ENCODE peak calls at places on chromosome 19, in eight cellular contexts. M, C, J, D, Y, I, G and U are unnamed samples.
A peak's percentile ranks its signal among the peaks of the same experiment; 100 is the strongest.

GRCh38 chr19:38335949-38336637 is 463 bp downstream of the CATSPERG start:
- DNase-seq in G (peak; percentile 44), D (peak; percentile 60), J (peak; percentile 89), I (peak; percentile 78), M (peak; percentile 98), Y (peak; percentile 100), C (peak; percentile 91), U (peak; percentile 97)

GRCh38 chr19:42277821-42278809 is 9.1 kb downstream of the CIC start:
- DNase-seq in M (no peak), G (no peak), C (no peak), D (no peak), I (no peak), J (no peak), Y (no peak), U (peak; percentile 78)

GRCh38 chr19:5343848-5344247 is 3.2 kb upstream of the PTPRS start:
- DNase-seq in D (no peak), C (no peak), I (no peak), Y (no peak), J (no peak), G (no peak), M (no peak), U (no peak)

GRCh38 chr19:10270180-10270615 is 722 bp upstream of the ICAM1 start:
- DNase-seq in J (no peak), G (no peak), M (peak; percentile 93), I (peak; percentile 58), Y (no peak), D (no peak), C (peak; percentile 35), U (peak; percentile 93)

GRCh38 chr19:3100747-3101730 is 6.9 kb downstream of the GNA11 start:
- DNase-seq in C (no peak), Y (no peak), D (no peak), I (no peak), J (no peak), M (no peak), G (no peak), U (no peak)

GRCh38 chr19:37304190-37304883 is 66.6 kb upstream of the ZNF527 start:
- DNase-seq in M (no peak), Y (peak; percentile 74), D (no peak), I (no peak), C (no peak), G (no peak), J (peak; percentile 30), U (peak; percentile 76)

GRCh38 chr19:50854636-50855410 is at the start of gene KLK3:
- DNase-seq in G (no peak), J (no peak), I (no peak), D (no peak), Y (no peak), C (no peak), M (no peak), U (no peak)

GRCh38 chr19:8329993-8330392 is 8.7 kb downstream of the RPS28 start:
- DNase-seq in G (no peak), D (no peak), Y (no peak), C (no peak), J (no peak), I (no peak), M (no peak), U (no peak)

GRCh38 chr19:36266375-36266961 is 51.6 kb downstream of the ZNF146 start:
- DNase-seq in D (no peak), I (no peak), M (no peak), J (no peak), G (no peak), C (no peak), Y (peak; percentile 33), U (no peak)

GRCh38 chr19:51644636-51645271 is 1.9 kb downstream of the SIGLEC14 start:
- DNase-seq in D (no peak), G (no peak), M (no peak), I (no peak), C (no peak), J (no peak), Y (no peak), U (no peak)

GRCh38 chr19:622666-623065 is 10.7 kb downstream of the POLRMT start:
- DNase-seq in G (no peak), J (no peak), M (no peak), D (no peak), C (no peak), I (no peak), Y (no peak), U (no peak)

GRCh38 chr19:49761625-49762311 is 1.3 kb downstream of the TSKS start:
- DNase-seq in I (no peak), M (no peak), C (no peak), J (no peak), Y (no peak), D (no peak), G (no peak), U (no peak)

GRCh38 chr19:49875801-49876421 is 1.2 kb downstream of the AKT1S1 start:
- DNase-seq in C (peak; percentile 40), I (no peak), J (peak; percentile 56), Y (peak; percentile 27), G (no peak), M (peak; percentile 86), D (no peak), U (peak; percentile 86)

GRCh38 chr19:14063100-14063499 is 1.2 kb upstream of the PALM3 start:
- DNase-seq in C (no peak), M (no peak), G (no peak), I (no peak), Y (no peak), J (no peak), D (no peak), U (no peak)

GRCh38 chr19:1942934-1943555 is 2.1 kb downstream of the CSNK1G2 start:
- DNase-seq in M (no peak), C (no peak), J (no peak), I (no peak), D (no peak), Y (no peak), G (no peak), U (no peak)

GRCh38 chr19:888615-889385 is 4.2 kb downstream of the MED16 start:
- DNase-seq in C (peak; percentile 45), Y (no peak), I (peak; percentile 24), M (no peak), J (no peak), D (no peak), G (no peak), U (no peak)

GRCh38 chr19:4140237-4140711 is 13.2 kb upstream of the CREB3L3 start:
- DNase-seq in G (no peak), J (peak; percentile 36), I (no peak), M (no peak), Y (peak; percentile 21), C (no peak), D (peak; percentile 10), U (no peak)

GRCh38 chr19:47699360-47699917 is 13.8 kb upstream of the EHD2 start:
- DNase-seq in D (no peak), J (peak; percentile 67), M (no peak), C (peak; percentile 39), Y (no peak), I (no peak), G (no peak), U (no peak)

GRCh38 chr19:11018743-11019142 is 57.9 kb downstream of the SMARCA4 start:
- DNase-seq in M (no peak), I (no peak), D (no peak), C (no peak), J (no peak), Y (no peak), G (no peak), U (no peak)

GRCh38 chr19:45591004-45591637 is 6.5 kb upstream of the OPA3 start:
- DNase-seq in Y (no peak), C (peak; percentile 20), G (no peak), D (no peak), I (no peak), M (peak; percentile 75), J (peak; percentile 26), U (no peak)

GRCh38 chr19:4581381-4582111 is 22.1 kb upstream of the SEMA6B start:
- DNase-seq in J (peak; percentile 44), M (no peak), I (no peak), Y (no peak), D (no peak), G (no peak), C (no peak), U (no peak)

GRCh38 chr19:5587071-5587455 is 19.3 kb upstream of the TINCR start:
- DNase-seq in Y (no peak), D (no peak), J (no peak), G (no peak), C (no peak), I (no peak), M (no peak), U (no peak)

GRCh38 chr19:45280471-45280961 is 29.4 kb downstream of the MARK4 start:
- DNase-seq in J (no peak), M (no peak), I (no peak), G (no peak), Y (no peak), C (no peak), D (no peak), U (no peak)

GRCh38 chr19:5153601-5154128 is 184.8 kb downstream of the KDM4B start:
- DNase-seq in D (no peak), Y (no peak), G (no peak), C (no peak), M (peak; percentile 55), I (no peak), J (no peak), U (no peak)

GRCh38 chr19:38922482-38922881 is 8.1 kb downstream of the SARS2 start:
- DNase-seq in Y (no peak), D (no peak), G (no peak), M (no peak), C (no peak), J (no peak), I (no peak), U (no peak)

GRCh38 chr19:48192750-48193149 is 22.3 kb downstream of the ZSWIM9 start:
- DNase-seq in D (no peak), C (no peak), I (no peak), Y (no peak), G (no peak), M (no peak), J (no peak), U (no peak)

GRCh38 chr19:38693380-38694223 is 46.2 kb downstream of the ACTN4 start:
- DNase-seq in G (no peak), Y (no peak), M (peak; percentile 60), I (peak; percentile 24), C (peak; percentile 16), J (peak; percentile 47), D (no peak), U (peak; percentile 77)

GRCh38 chr19:17872251-17873001 is 681 bp downstream of the SLC5A5 start:
- DNase-seq in D (no peak), J (no peak), G (no peak), C (no peak), M (no peak), I (no peak), Y (no peak), U (no peak)

GRCh38 chr19:7292950-7293794 is 1.0 kb downstream of the INSR start:
- DNase-seq in D (no peak), C (no peak), Y (no peak), J (peak; percentile 16), I (no peak), M (peak; percentile 80), G (no peak), U (peak; percentile 79)

GRCh38 chr19:15779756-15780476 is 7.5 kb upstream of the OR10H5 start:
- DNase-seq in Y (no peak), D (no peak), G (no peak), J (no peak), C (no peak), I (no peak), M (no peak), U (peak; percentile 81)

GRCh38 chr19:1460033-1460995 is 10.4 kb downstream of the APC2 start:
- DNase-seq in C (no peak), I (no peak), D (no peak), Y (no peak), G (no peak), M (no peak), J (no peak), U (no peak)

GRCh38 chr19:7910321-7911161 is 4.1 kb upstream of the TGFBR3L start:
- DNase-seq in J (no peak), M (peak; percentile 64), I (no peak), D (no peak), G (no peak), Y (no peak), C (no peak), U (no peak)